ENCODE peak calls at places on chromosome 15, in eight cellular contexts. U, I, K, M, R, E, N and V are unnamed samples.

GRCh38 chr15:79601376-79601775 is 169.2 kb downstream of the MINAR1 start:
- DNase-seq in U (no peak), I (no peak), K (no peak), M (no peak), R (no peak), E (no peak), N (no peak), V (peak; percentile 48)

GRCh38 chr15:92451225-92451825 is 57.6 kb downstream of the ST8SIA2 start:
- DNase-seq in U (no peak), I (no peak), K (no peak), M (no peak), R (no peak), E (no peak), N (no peak), V (no peak)

GRCh38 chr15:68342351-68342750 is 64.8 kb downstream of the FEM1B start:
- DNase-seq in U (no peak), I (no peak), K (no peak), M (no peak), R (no peak), E (no peak), N (no peak), V (no peak)

GRCh38 chr15:88911766-88912118 is 1.4 kb downstream of the MFGE8 start:
- DNase-seq in U (peak; percentile 19), I (no peak), K (no peak), M (no peak), R (no peak), E (no peak), N (no peak), V (no peak)

GRCh38 chr15:32042269-32042996 is 12.1 kb downstream of the CHRNA7 start:
- DNase-seq in U (no peak), I (no peak), K (no peak), M (no peak), R (no peak), E (no peak), N (no peak), V (no peak)

GRCh38 chr15:57031605-57032004 is 113.2 kb downstream of the TCF12 start:
- DNase-seq in U (peak; percentile 14), I (no peak), K (no peak), M (no peak), R (no peak), E (no peak), N (peak; percentile 5), V (no peak)

GRCh38 chr15:40235201-40235890 is 3.5 kb upstream of the PAK6 start:
- DNase-seq in U (peak; percentile 30), I (no peak), K (no peak), M (no peak), R (no peak), E (no peak), N (no peak), V (no peak)

GRCh38 chr15:58282060-58282708 is 144.0 kb downstream of the AQP9 start:
- DNase-seq in U (no peak), I (no peak), K (no peak), M (no peak), R (no peak), E (no peak), N (no peak), V (no peak)

GRCh38 chr15:69979269-69979668 is 118.4 kb downstream of the TLE3 start:
- DNase-seq in U (peak; percentile 78), I (no peak), K (no peak), M (no peak), R (no peak), E (no peak), N (no peak), V (no peak)

GRCh38 chr15:31483053-31483923 is 156.7 kb downstream of the KLF13 start:
- DNase-seq in U (peak; percentile 80), I (no peak), K (no peak), M (peak; percentile 26), R (peak; percentile 68), E (peak; percentile 38), N (no peak), V (peak; percentile 77)

GRCh38 chr15:71800835-71801745 is 9.3 kb upstream of the NR2E3 start:
- DNase-seq in U (peak; percentile 70), I (no peak), K (peak; percentile 56), M (peak; percentile 43), R (no peak), E (peak; percentile 69), N (peak; percentile 68), V (no peak)

GRCh38 chr15:71804226-71804625 is 6.1 kb upstream of the NR2E3 start:
- DNase-seq in U (no peak), I (no peak), K (no peak), M (no peak), R (no peak), E (no peak), N (no peak), V (no peak)

GRCh38 chr15:71804695-71805470 is 5.5 kb upstream of the NR2E3 start:
- DNase-seq in U (no peak), I (no peak), K (no peak), M (no peak), R (no peak), E (no peak), N (no peak), V (no peak)

GRCh38 chr15:71801935-71802655 is 8.3 kb upstream of the NR2E3 start:
- DNase-seq in U (no peak), I (no peak), K (no peak), M (no peak), R (no peak), E (no peak), N (no peak), V (no peak)

DNA sequence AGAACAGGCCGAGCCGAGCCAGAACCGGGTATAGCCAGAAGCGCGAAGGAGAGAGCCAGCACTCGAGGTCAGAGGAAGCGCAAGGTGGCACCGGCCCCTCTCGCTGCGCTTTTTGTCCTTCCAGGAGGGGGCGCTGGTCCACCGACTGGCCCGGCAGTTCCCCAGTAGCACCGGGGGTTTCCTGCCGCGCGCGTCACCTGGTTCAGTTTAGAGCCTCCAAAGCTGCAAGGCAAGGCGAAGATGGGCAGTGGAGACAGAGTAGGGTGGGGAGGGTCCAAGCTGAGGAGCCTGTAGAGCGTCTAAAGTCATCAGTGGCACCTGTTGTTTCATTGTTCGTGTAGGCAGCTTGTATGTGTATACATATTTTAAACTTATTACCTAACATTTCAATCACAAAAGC is 7.6 kb upstream of the NR2E3 start:
- DNase-seq in U (peak; percentile 58), I (no peak), K (no peak), M (no peak), R (no peak), E (no peak), N (peak; percentile 69), V (no peak)
- TF ChIP-seq CTCF in U (no peak), I (no peak), K (peak; percentile 28), M (no peak), R (no peak), E (peak; percentile 55), N (peak; percentile 75), V (peak; percentile 47)

DNA sequence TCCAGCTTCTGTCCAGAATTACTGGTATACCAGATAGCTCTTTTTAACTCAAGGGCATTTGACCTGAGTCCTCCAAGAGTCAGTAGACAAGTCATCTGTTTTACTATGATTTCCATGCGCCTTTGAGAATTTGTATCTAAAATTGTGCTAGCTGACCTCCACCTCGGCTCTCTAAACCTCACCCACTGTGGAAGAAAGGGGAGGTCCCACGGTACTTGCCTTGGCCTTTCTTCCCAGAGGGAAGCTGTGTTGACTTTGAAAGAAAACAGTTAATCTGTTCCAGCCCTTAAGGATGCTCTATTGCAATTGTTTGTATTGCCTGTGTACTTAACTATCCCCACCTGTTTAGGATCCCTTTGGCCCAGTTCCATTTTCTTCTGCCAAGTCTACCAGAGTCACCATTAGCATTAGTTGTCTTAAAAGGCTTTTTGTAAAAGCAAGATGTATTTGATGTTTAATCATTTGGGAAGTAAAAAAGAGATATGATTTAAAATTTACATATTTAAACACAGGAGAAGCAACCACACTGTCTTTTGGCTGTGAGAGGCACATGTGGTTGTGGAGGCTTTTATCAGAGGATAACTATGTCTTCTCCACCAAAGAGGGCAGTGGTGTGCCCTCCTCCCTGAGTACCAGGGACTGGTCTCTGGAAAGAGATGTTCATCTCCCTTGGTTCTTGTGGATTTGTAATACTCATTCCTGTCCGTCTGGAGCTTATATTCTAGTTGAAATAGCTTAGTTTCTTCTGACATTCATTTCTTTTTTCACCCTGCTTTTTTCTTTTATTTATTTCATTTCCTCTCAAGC is 88.8 kb downstream of the CRTC3 start:
- DNase-seq in U (no peak), I (no peak), K (peak; percentile 41), M (no peak), R (no peak), E (no peak), N (no peak), V (no peak)
- TF ChIP-seq CTCF in U (no peak), I (no peak), K (no peak), M (no peak), R (no peak), E (no peak), N (no peak), V (no peak)

GRCh38 chr15:38862104-38862503 is 297.5 kb upstream of the RASGRP1 start:
- DNase-seq in U (no peak), I (no peak), K (no peak), M (no peak), R (no peak), E (no peak), N (no peak), V (no peak)

GRCh38 chr15:38861108-38861507 is 296.5 kb upstream of the RASGRP1 start:
- DNase-seq in U (no peak), I (no peak), K (no peak), M (no peak), R (no peak), E (no peak), N (no peak), V (no peak)

GRCh38 chr15:38864827-38865604 is 300.4 kb upstream of the RASGRP1 start:
- DNase-seq in U (no peak), I (no peak), K (peak; percentile 96), M (no peak), R (no peak), E (no peak), N (no peak), V (peak; percentile 87)

GRCh38 chr15:38864122-38864521 is 299.5 kb upstream of the RASGRP1 start:
- DNase-seq in U (no peak), I (no peak), K (no peak), M (no peak), R (no peak), E (no peak), N (no peak), V (no peak)

DNA sequence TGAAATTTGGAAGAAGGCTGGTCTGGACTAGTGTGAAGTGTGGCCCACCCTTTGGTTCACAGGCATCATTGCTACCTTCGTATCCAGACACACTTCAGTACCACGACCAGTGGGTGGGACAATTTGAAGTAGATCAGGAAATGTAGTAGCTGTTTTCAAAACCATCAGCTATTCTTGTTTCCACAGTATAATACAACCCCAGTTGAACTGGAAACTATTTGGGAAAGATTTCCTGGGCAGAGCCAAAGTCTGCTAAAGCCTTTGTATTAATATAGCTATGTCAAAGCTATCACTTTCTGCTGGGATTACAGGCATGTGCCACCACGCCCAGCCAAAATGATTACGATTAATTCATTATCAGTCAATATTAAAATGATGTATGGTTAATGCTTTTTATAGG is 298.8 kb upstream of the RASGRP1 start:
- DNase-seq in U (no peak), I (no peak), K (no peak), M (no peak), R (no peak), E (no peak), N (no peak), V (no peak)
- TF ChIP-seq CTCF in U (no peak), I (no peak), K (no peak), M (no peak), R (no peak), E (no peak), N (no peak), V (no peak)

DNA sequence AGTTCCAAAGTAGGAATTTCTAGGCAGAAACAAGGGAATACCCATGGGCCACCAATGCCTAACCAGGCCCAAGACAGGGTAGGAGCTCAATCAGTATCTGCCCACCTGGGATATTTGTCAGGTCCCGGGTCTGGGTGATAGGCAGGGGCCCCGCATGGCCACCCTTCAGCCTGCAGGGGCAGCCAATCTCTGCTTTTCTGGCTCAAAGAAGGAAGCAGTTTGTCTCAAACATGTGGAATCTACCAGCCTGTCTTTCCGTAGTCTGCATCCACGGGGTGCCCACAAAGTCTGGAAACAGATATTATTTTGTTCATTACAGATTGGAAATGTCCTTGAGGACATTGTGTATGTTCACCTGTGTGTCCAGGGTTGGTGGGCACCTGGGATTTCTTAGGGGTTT is 56.2 kb downstream of the CEMIP start:
- DNase-seq in U (no peak), I (no peak), K (no peak), M (no peak), R (no peak), E (no peak), N (no peak), V (no peak)
- TF ChIP-seq CTCF in U (no peak), I (no peak), K (peak; percentile 10), M (no peak), R (no peak), E (no peak), N (no peak), V (peak; percentile 26)